ENCODE peak calls at places on chromosomes 6 and 20, in nine cellular contexts. T is lower leg skin; N is coronary artery; W is activated CD4-positive, alpha-beta memory T cell treated with anti-CD3 and anti-CD28 coated beads, Interleukin-2, amount 10 ng/mL, durations not matched to agents 7 days and 5 days; L is DMS153; Z is activated gamma-delta T cell treated with Interleukin-2 at 50 U/mL for 16 hours; S is stromal cell of bone marrow; G is GF-D8; M is iPS DF 6.9. I is an unnamed sample.

GRCh38 chr6:130525378-130525777 is 159.6 kb downstream of the TMEM200A start:
- DNase-seq in T (no peak), N (no peak), W (no peak), L (no peak), Z (no peak), S (no peak), G (peak; percentile 42), M (no peak), I (peak; percentile 23)

GRCh38 chr6:43944908-43945777 is 175.1 kb downstream of the VEGFA start:
- DNase-seq in T (no peak), N (no peak), W (no peak), L (no peak), Z (no peak), S (no peak), G (no peak), M (no peak), I (no peak)

GRCh38 chr6:170269873-170270541 is 20.9 kb downstream of the DLL1 start:
- DNase-seq in T (no peak), N (no peak), W (no peak), L (peak; percentile 57), Z (no peak), S (no peak), G (no peak), M (no peak), I (no peak)

GRCh38 chr20:40255368-40255767 is 433.7 kb downstream of the MAFB start:
- DNase-seq in T (no peak), N (no peak), W (no peak), L (no peak), Z (no peak), S (no peak), G (no peak), M (no peak), I (no peak)

GRCh38 chr6:55957961-55958422 is 82.6 kb upstream of the BMP5 start:
- DNase-seq in T (no peak), N (no peak), W (no peak), L (no peak), Z (no peak), S (peak; percentile 54), G (no peak), M (no peak), I (no peak)

GRCh38 chr6:36488221-36488620 is 45.4 kb downstream of the KCTD20 start:
- DNase-seq in T (no peak), N (no peak), W (no peak), L (no peak), Z (no peak), S (no peak), G (no peak), M (no peak), I (no peak)

GRCh38 chr6:34595332-34596090 is 39.4 kb upstream of the SPDEF start:
- DNase-seq in T (no peak), N (no peak), W (no peak), L (no peak), Z (no peak), S (no peak), G (no peak), M (no peak), I (no peak)

GRCh38 chr20:24651973-24652340 is 182.5 kb downstream of the SYNDIG1 start:
- DNase-seq in T (no peak), N (no peak), W (no peak), L (no peak), Z (no peak), S (no peak), G (no peak), M (no peak), I (no peak)

GRCh38 chr6:134997133-134997841 is 47.4 kb upstream of the ALDH8A1 start:
- DNase-seq in T (no peak), N (no peak), W (no peak), L (no peak), Z (no peak), S (no peak), G (no peak), M (no peak), I (no peak)

GRCh38 chr6:139863356-139863755 is 488.9 kb upstream of the CITED2 start:
- DNase-seq in T (no peak), N (no peak), W (no peak), L (no peak), Z (no peak), S (no peak), G (no peak), M (no peak), I (no peak)

GRCh38 chr20:40650707-40651106 is 38.3 kb downstream of the MAFB start:
- DNase-seq in T (no peak), N (no peak), W (no peak), L (peak; percentile 31), Z (no peak), S (no peak), G (no peak), M (no peak), I (no peak)

GRCh38 chr20:44615169-44615791 is 32.9 kb downstream of the PKIG start:
- DNase-seq in T (no peak), N (no peak), W (no peak), L (no peak), Z (no peak), S (no peak), G (no peak), M (no peak), I (no peak)

GRCh38 chr6:30578051-30578450 is 6.8 kb downstream of the ABCF1 start:
- DNase-seq in T (no peak), N (no peak), W (no peak), L (no peak), Z (no peak), S (no peak), G (no peak), M (no peak), I (no peak)

GRCh38 chr6:156395276-156395675 is 381.9 kb upstream of the ARID1B start:
- DNase-seq in T (no peak), N (no peak), W (peak; percentile 43), L (peak; percentile 22), Z (no peak), S (no peak), G (no peak), M (no peak), I (peak; percentile 48)

GRCh38 chr20:45229264-45230056 is 8.3 kb downstream of the SEMG2 start:
- DNase-seq in T (no peak), N (no peak), W (peak; percentile 61), L (peak; percentile 6), Z (peak; percentile 8), S (no peak), G (no peak), M (no peak), I (peak; percentile 22)

GRCh38 chr6:27825025-27825823 is 87.0 kb downstream of the OR2B2 start:
- DNase-seq in T (no peak), N (no peak), W (no peak), L (no peak), Z (no peak), S (no peak), G (no peak), M (no peak), I (no peak)

GRCh38 chr6:91031581-91031980 is 444.7 kb upstream of the MAP3K7 start:
- DNase-seq in T (no peak), N (no peak), W (no peak), L (no peak), Z (no peak), S (no peak), G (no peak), M (no peak), I (no peak)

GRCh38 chr6:161273356-161273751 is 507 bp downstream of the AGPAT4 start:
- DNase-seq in T (no peak), N (no peak), W (peak; percentile 50), L (no peak), Z (peak; percentile 10), S (peak; percentile 24), G (no peak), M (no peak), I (peak; percentile 19)

GRCh38 chr20:32019156-32019510 is 8.9 kb downstream of the CCM2L start:
- DNase-seq in T (no peak), N (no peak), W (no peak), L (no peak), Z (no peak), S (no peak), G (no peak), M (peak; percentile 27), I (peak; percentile 58)

GRCh38 chr20:52748235-52748950 is 223.8 kb upstream of the TSHZ2 start:
- DNase-seq in T (no peak), N (no peak), W (no peak), L (no peak), Z (no peak), S (peak; percentile 7), G (no peak), M (no peak), I (no peak)

GRCh38 chr6:118876814-118877213 is 17.1 kb upstream of the ASF1A start:
- DNase-seq in T (no peak), N (no peak), W (no peak), L (no peak), Z (no peak), S (peak; percentile 12), G (no peak), M (no peak), I (no peak)

GRCh38 chr6:3226422-3227362 is 761 bp downstream of the TUBB2B start:
- DNase-seq in T (peak; percentile 86), N (no peak), W (no peak), L (no peak), Z (no peak), S (no peak), G (no peak), M (no peak), I (peak; percentile 66)

GRCh38 chr6:150667977-150668716 is 68.5 kb downstream of the PLEKHG1 start:
- DNase-seq in T (peak; percentile 98), N (peak; percentile 87), W (no peak), L (peak; percentile 45), Z (no peak), S (peak; percentile 75), G (no peak), M (no peak), I (no peak)

GRCh38 chr6:84118191-84118590 is 84.6 kb downstream of the MRAP2 start:
- DNase-seq in T (no peak), N (no peak), W (no peak), L (no peak), Z (no peak), S (no peak), G (no peak), M (no peak), I (no peak)

GRCh38 chr20:37972256-37973058 is 60.8 kb downstream of the TTI1 start:
- DNase-seq in T (peak; percentile 58), N (no peak), W (no peak), L (no peak), Z (no peak), S (no peak), G (no peak), M (no peak), I (no peak)

GRCh38 chr6:150503041-150503440 is 96.6 kb upstream of the PLEKHG1 start:
- DNase-seq in T (no peak), N (no peak), W (no peak), L (no peak), Z (no peak), S (no peak), G (no peak), M (no peak), I (no peak)

GRCh38 chr6:130560231-130560630 is 194.4 kb downstream of the TMEM200A start:
- DNase-seq in T (no peak), N (no peak), W (no peak), L (no peak), Z (no peak), S (peak; percentile 19), G (no peak), M (no peak), I (no peak)

GRCh38 chr20:63286781-63287696 is 5.9 kb upstream of the COL20A1 start:
- DNase-seq in T (no peak), N (no peak), W (no peak), L (no peak), Z (no peak), S (no peak), G (no peak), M (no peak), I (no peak)

I was measured in GM20000.